ENCODE peak calls at places on chromosomes 6 and 20, in seven cellular contexts. Q is mucosa of gallbladder, B is lung, T is substantia nigra, X is brain microvascular endothelial cell, L is AML-193, F is posterior vena cava. E is an unnamed sample.

GRCh38 chr20:59044295-59044694 is 1.7 kb upstream of the PRELID3B start:
- DNase-seq in B (no peak), L (no peak), X (no peak), T (no peak), F (no peak), Q (no peak), E (no peak)

GRCh38 chr6:148347076-148348054 is 4.7 kb downstream of the SASH1 start:
- DNase-seq in Q (no peak), X (no peak), L (no peak), B (no peak), F (no peak), T (no peak), E (no peak)

GRCh38 chr6:144653885-144654505 is 368.9 kb downstream of the UTRN start:
- DNase-seq in T (no peak), L (no peak), Q (no peak), B (no peak), X (no peak), F (no peak), E (no peak)

GRCh38 chr6:157050537-157051280 is 272.6 kb downstream of the TMEM242 start:
- DNase-seq in X (no peak), F (no peak), L (no peak), B (no peak), T (no peak), Q (no peak), E (no peak)

GRCh38 chr6:144283781-144284473 is 1.2 kb upstream of the UTRN start:
- DNase-seq in Q (no peak), F (no peak), B (peak), L (peak), X (peak), T (no peak), E (no peak)

GRCh38 chr6:128807577-128807976 is 75.4 kb upstream of the LAMA2 start:
- DNase-seq in X (no peak), B (no peak), L (peak), F (no peak), Q (no peak), T (no peak), E (no peak)

GRCh38 chr20:17972121-17972520 is 3.3 kb downstream of the MGME1 start:
- DNase-seq in F (no peak), B (no peak), Q (no peak), T (no peak), L (no peak), X (no peak), E (no peak)

GRCh38 chr20:24684421-24684871 is 215.0 kb downstream of the SYNDIG1 start:
- DNase-seq in L (no peak), Q (no peak), F (peak), T (no peak), X (no peak), B (no peak), E (no peak)

GRCh38 chr20:54499111-54499510 is 23.7 kb downstream of the DOK5 start:
- DNase-seq in Q (no peak), X (no peak), L (no peak), B (no peak), T (no peak), F (no peak), E (no peak)

GRCh38 chr20:43911066-43911465 is 3.6 kb upstream of the TOX2 start:
- DNase-seq in F (no peak), Q (no peak), X (peak), B (peak), L (no peak), T (no peak), E (no peak)

GRCh38 chr6:109091314-109092009 is 3.2 kb downstream of the SESN1 start:
- DNase-seq in B (no peak), Q (no peak), L (no peak), F (no peak), X (no peak), T (no peak), E (no peak)

GRCh38 chr6:140661691-140662090 is 1287.2 kb upstream of the CITED2 start:
- DNase-seq in L (no peak), F (no peak), T (no peak), Q (no peak), B (no peak), X (no peak), E (no peak)

GRCh38 chr20:47315339-47315662 is 41.2 kb downstream of the ZMYND8 start:
- DNase-seq in F (no peak), Q (no peak), X (no peak), L (no peak), B (no peak), T (no peak), E (no peak)

GRCh38 chr6:128208078-128208477 is 307.2 kb upstream of the THEMIS start:
- DNase-seq in T (no peak), F (no peak), X (no peak), Q (no peak), L (no peak), B (no peak), E (no peak)

GRCh38 chr20:19129976-19130612 is 82.3 kb upstream of the SLC24A3 start:
- DNase-seq in L (no peak), T (no peak), B (no peak), F (no peak), Q (peak), X (no peak), E (no peak)

GRCh38 chr20:54197621-54198604 is 10.0 kb upstream of the PFDN4 start:
- DNase-seq in F (no peak), T (no peak), B (no peak), Q (peak), X (peak), L (no peak), E (no peak)

GRCh38 chr20:14619411-14619810 is 282.0 kb upstream of the FLRT3 start:
- DNase-seq in L (no peak), F (no peak), X (no peak), B (no peak), Q (no peak), T (no peak), E (no peak)

GRCh38 chr6:79277109-79277508 is 42.6 kb upstream of the HMGN3 start:
- DNase-seq in T (no peak), X (no peak), F (no peak), L (no peak), Q (no peak), B (no peak), E (no peak)

GRCh38 chr20:44431502-44432234 is 44.0 kb upstream of the TTPAL start:
- DNase-seq in X (no peak), F (no peak), T (no peak), Q (no peak), L (no peak), B (no peak), E (no peak)

GRCh38 chr6:37399131-37399530 is 33.9 kb upstream of the CMTR1 start:
- DNase-seq in B (no peak), F (no peak), Q (no peak), T (no peak), X (no peak), L (no peak), E (no peak)

GRCh38 chr20:9838378-9839295 is at the start of gene PAK5:
- DNase-seq in T (peak), X (peak), L (no peak), B (peak), Q (peak), F (no peak), E (no peak)

GRCh38 chr20:4227085-4227821 is 211.9 kb upstream of the RNF24 start:
- DNase-seq in T (no peak), B (no peak), F (no peak), L (peak), X (peak), Q (no peak), E (no peak)

GRCh38 chr20:25301357-25301920 is 53.6 kb downstream of the PYGB start:
- DNase-seq in T (no peak), Q (no peak), F (no peak), B (no peak), X (no peak), L (no peak), E (no peak)

GRCh38 chr6:12657884-12658283 is 58.7 kb upstream of the PHACTR1 start:
- DNase-seq in B (no peak), T (no peak), F (no peak), Q (no peak), L (no peak), X (no peak), E (no peak)

GRCh38 chr6:36053878-36054277 is 26.3 kb downstream of the MAPK14 start:
- DNase-seq in F (no peak), T (no peak), L (no peak), B (no peak), Q (no peak), X (no peak), E (no peak)

GRCh38 chr6:157177731-157178336 is 145.5 kb downstream of the TMEM242 start:
- DNase-seq in Q (no peak), F (no peak), B (no peak), X (no peak), L (no peak), T (no peak), E (no peak)

GRCh38 chr6:56279346-56280080 is 32.1 kb upstream of the COL21A1 start:
- DNase-seq in T (no peak), X (no peak), L (no peak), B (no peak), F (no peak), Q (no peak), E (no peak)

GRCh38 chr20:33474963-33475362 is 14.9 kb upstream of the CBFA2T2 start:
- DNase-seq in B (no peak), F (no peak), Q (no peak), T (no peak), X (no peak), L (no peak), E (no peak)

GRCh38 chr6:165055231-165055630 is 254.2 kb downstream of the C6orf118 start:
- DNase-seq in T (no peak), L (no peak), B (no peak), F (no peak), Q (no peak), X (no peak), E (no peak)

GRCh38 chr20:10861619-10862018 is 187.8 kb upstream of the JAG1 start:
- DNase-seq in X (no peak), F (no peak), Q (peak), L (no peak), B (no peak), T (no peak), E (no peak)

GRCh38 chr6:98024359-98024758 is 741.3 kb upstream of the MMS22L start:
- DNase-seq in F (no peak), L (no peak), Q (no peak), B (no peak), T (no peak), X (no peak), E (no peak)

GRCh38 chr20:3765171-3765887 is 2.2 kb downstream of the ADISSP start:
- DNase-seq in T (no peak), Q (no peak), L (no peak), X (no peak), F (peak), B (no peak), E (no peak)

GRCh38 chr20:50921055-50921454 is 10.2 kb downstream of the ADNP start:
- DNase-seq in B (no peak), T (no peak), X (peak), F (no peak), L (no peak), Q (no peak), E (no peak)

GRCh38 chr6:160795716-160796115 is 93.7 kb downstream of the PLG start:
- DNase-seq in T (no peak), L (no peak), X (no peak), Q (no peak), B (no peak), F (no peak), E (no peak)

GRCh38 chr20:46814366-46815232 is 80.0 kb upstream of the EYA2 start:
- DNase-seq in T (no peak), F (no peak), B (no peak), X (peak), Q (no peak), L (no peak), E (no peak)

GRCh38 chr20:17995967-17996819 is 27.4 kb downstream of the MGME1 start:
- DNase-seq in T (no peak), X (peak), B (peak), F (no peak), L (peak), Q (peak), E (no peak)

GRCh38 chr6:143108278-143108677 is 47.6 kb downstream of the AIG1 start:
- DNase-seq in L (no peak), T (no peak), F (no peak), B (no peak), X (no peak), Q (no peak), E (no peak)

GRCh38 chr6:36353411-36353915 is 16.8 kb upstream of the BNIP5 start:
- DNase-seq in X (no peak), L (no peak), B (no peak), Q (no peak), F (no peak), T (no peak), E (no peak)

GRCh38 chr6:120354452-120355098 is 979.7 kb downstream of the TBC1D32 start:
- DNase-seq in T (no peak), L (no peak), X (no peak), F (no peak), B (no peak), Q (no peak), E (no peak)

E was measured in SIG-M5.